ENCODE peak calls at places on chromosome 15, in ten cellular contexts. L is heart right ventricle, B is right lobe of liver, M is upper lobe of right lung, P is psoas muscle, Y is pancreas, R is GM12878, T is heart left ventricle, K is Panc1, O is lower lobe of right lung. X is an unnamed sample. For H3K4me1, the result is how much of the 10 kb centered on the place peaks cover.

GRCh38 chr15:33700695-33701303 is 267.5 kb upstream of the CHRM5 start:
- ATAC-seq in L (peak), B (peak), M (peak), P (peak), Y (peak), R (peak), T (peak), K (peak), O (peak), X (peak)

GRCh38 chr15:50675524-50676144 is 11.0 kb downstream of the TRPM7 start:
- ATAC-seq in L (no peak), B (peak), M (no peak), P (no peak), Y (no peak), R (peak), T (no peak), K (no peak), O (no peak), X (no peak)

GRCh38 chr15:67066041-67067021 is 929 bp downstream of the SMAD3 start:
- ATAC-seq in L (peak), B (no peak), M (no peak), P (no peak), Y (no peak), R (peak), T (no peak), K (peak), O (peak), X (no peak)

GRCh38 chr15:96330064-96330449 is 443 bp upstream of the NR2F2 start:
- ATAC-seq in L (peak), B (peak), M (no peak), P (no peak), Y (peak), R (peak), T (no peak), K (peak), O (no peak), X (peak)

GRCh38 chr15:90035095-90035834 is 34.1 kb downstream of the ZNF710 start:
- ATAC-seq in L (peak), B (peak), M (peak), P (peak), Y (peak), R (no peak), T (peak), K (peak), O (peak), X (peak)

GRCh38 chr15:99106417-99107220 is 1.7 kb downstream of the SYNM start:
- ATAC-seq in L (peak), B (no peak), M (no peak), P (peak), Y (peak), R (no peak), T (peak), K (no peak), O (no peak), X (peak)

GRCh38 chr15:93180656-93181055 is 91.6 kb upstream of the RGMA start:
- ATAC-seq in L (no peak), B (no peak), M (no peak), P (no peak), Y (no peak), R (no peak), T (no peak), K (peak), O (no peak), X (no peak)

GRCh38 chr15:28960979-28961378 is 75.2 kb downstream of the APBA2 start:
- ATAC-seq in L (no peak), B (no peak), M (no peak), P (no peak), Y (no peak), R (no peak), T (no peak), K (peak), O (no peak), X (no peak)

GRCh38 chr15:92595506-92596337 is 59.9 kb downstream of the FAM174B start:
- ATAC-seq in L (peak), B (no peak), M (no peak), P (peak), Y (no peak), R (no peak), T (peak), K (no peak), O (no peak), X (no peak)

GRCh38 chr15:66633346-66633745 is 67.5 kb upstream of the LCTL start:
- ATAC-seq in L (no peak), B (no peak), M (peak), P (no peak), Y (no peak), R (no peak), T (no peak), K (peak), O (no peak), X (no peak)

GRCh38 chr15:39199076-39199475 is 381.8 kb upstream of the THBS1 start:
- ATAC-seq in L (peak), B (no peak), M (no peak), P (no peak), Y (peak), R (no peak), T (peak), K (no peak), O (no peak), X (no peak)

GRCh38 chr15:100216177-100216576 is 125.6 kb downstream of the ADAMTS17 start:
- ATAC-seq in L (peak), B (peak), M (no peak), P (peak), Y (peak), R (no peak), T (peak), K (no peak), O (no peak), X (peak)

GRCh38 chr15:45785897-45786296 is 151.1 kb downstream of the SQOR start:
- ATAC-seq in L (no peak), B (no peak), M (no peak), P (no peak), Y (no peak), R (no peak), T (no peak), K (no peak), O (no peak), X (no peak)

GRCh38 chr15:45795487-45796069 is 160.7 kb downstream of the SQOR start:
- ATAC-seq in L (peak), B (peak), M (peak), P (peak), Y (peak), R (peak), T (peak), K (peak), O (peak), X (no peak)

GRCh38 chr15:45794304-45794703 is 159.5 kb downstream of the SQOR start:
- ATAC-seq in L (no peak), B (no peak), M (no peak), P (no peak), Y (no peak), R (no peak), T (no peak), K (no peak), O (no peak), X (no peak)

GRCh38 chr15:45794768-45795486 is 160.1 kb downstream of the SQOR start:
- ATAC-seq in L (no peak), B (peak), M (no peak), P (no peak), Y (no peak), R (no peak), T (no peak), K (no peak), O (no peak), X (no peak)

GRCh38 chr15:45790325-45790943 is 155.6 kb downstream of the SQOR start:
- ATAC-seq in L (peak), B (peak), M (peak), P (no peak), Y (no peak), R (peak), T (peak), K (peak), O (no peak), X (no peak)
- TF ChIP-seq CTCF in L (no peak), B (peak), M (peak), P (peak), Y (peak), R (peak), T (peak), K (peak), O (peak), X (peak)

DNA sequence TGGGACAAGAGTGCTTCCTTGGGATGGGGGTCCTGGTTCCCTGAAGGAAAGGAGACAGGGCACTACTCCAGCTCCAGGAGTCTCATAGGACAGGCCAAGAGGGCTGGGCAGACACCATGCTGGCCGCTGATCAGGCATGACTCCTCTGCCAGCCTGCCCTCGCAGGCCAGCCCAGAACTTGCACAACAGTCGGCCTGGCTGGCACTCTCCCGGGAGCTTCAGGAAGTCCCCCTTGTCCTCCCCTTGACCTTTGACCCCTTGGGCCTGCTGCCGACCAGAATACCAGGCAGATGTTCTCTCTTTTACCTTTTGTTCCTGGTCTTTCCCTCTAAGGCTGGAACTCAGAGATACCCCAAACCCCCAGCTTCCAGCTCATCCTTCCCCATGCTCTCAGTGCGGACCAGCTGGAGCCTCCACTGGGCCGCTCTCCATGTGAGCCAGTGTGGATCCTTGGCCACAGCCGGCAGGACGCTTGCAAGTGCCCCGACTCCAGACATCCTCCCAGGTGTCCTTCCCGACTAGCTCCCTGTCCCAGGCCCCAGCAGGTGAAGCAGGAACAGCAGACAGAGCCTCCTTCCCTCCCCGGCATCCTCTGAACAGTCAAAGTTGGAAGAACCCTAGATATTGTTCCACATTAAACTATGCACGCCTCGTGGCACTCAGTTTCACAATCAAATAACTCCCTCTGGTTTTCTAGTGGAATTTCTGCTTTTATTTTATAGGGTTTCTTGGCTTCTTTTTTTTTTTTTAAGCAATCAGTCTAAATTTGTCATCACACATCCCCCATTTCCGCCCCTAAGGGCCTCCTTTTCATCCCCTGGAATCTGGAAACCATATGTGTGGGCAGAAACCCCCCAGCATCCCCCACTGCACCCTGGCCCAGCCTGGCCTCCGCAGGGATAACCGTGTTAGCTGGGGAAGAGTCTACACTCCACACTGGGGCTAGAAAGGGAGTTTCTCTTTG is 15.7 kb downstream of the VPS18 start:
- ATAC-seq in L (no peak), B (peak), M (peak), P (peak), Y (no peak), R (no peak), T (no peak), K (no peak), O (no peak), X (no peak)
- H3K4me1 ChIP-seq in L (under half), B (half or more), M (under half), P (under half), Y (under half), R (under half), T (under half), K (under half), O (half or more), X (under half)

GRCh38 chr15:75089781-75090734 is 66.7 kb downstream of the PPCDC start:
- ATAC-seq in L (peak), B (peak), M (peak), P (peak), Y (no peak), R (no peak), T (peak), K (no peak), O (peak), X (peak)
- H3K27ac ChIP-seq in L (peak), B (no peak), M (peak), P (peak), Y (no peak), R (no peak), T (peak), K (no peak), O (peak), X (no peak)

GRCh38 chr15:64008177-64008576 is 38.1 kb downstream of the DAPK2 start:
- ATAC-seq in L (no peak), B (no peak), M (no peak), P (no peak), Y (no peak), R (no peak), T (no peak), K (no peak), O (no peak), X (no peak)

GRCh38 chr15:64013179-64014043 is 32.9 kb downstream of the DAPK2 start:
- ATAC-seq in L (no peak), B (no peak), M (peak), P (no peak), Y (no peak), R (no peak), T (no peak), K (no peak), O (peak), X (no peak)

GRCh38 chr15:64009798-64010241 is 36.5 kb downstream of the DAPK2 start:
- ATAC-seq in L (no peak), B (no peak), M (no peak), P (peak), Y (no peak), R (peak), T (no peak), K (no peak), O (peak), X (no peak)

GRCh38 chr15:64009241-64009640 is 37.0 kb downstream of the DAPK2 start:
- ATAC-seq in L (peak), B (no peak), M (no peak), P (peak), Y (no peak), R (peak), T (peak), K (no peak), O (no peak), X (no peak)

DNA sequence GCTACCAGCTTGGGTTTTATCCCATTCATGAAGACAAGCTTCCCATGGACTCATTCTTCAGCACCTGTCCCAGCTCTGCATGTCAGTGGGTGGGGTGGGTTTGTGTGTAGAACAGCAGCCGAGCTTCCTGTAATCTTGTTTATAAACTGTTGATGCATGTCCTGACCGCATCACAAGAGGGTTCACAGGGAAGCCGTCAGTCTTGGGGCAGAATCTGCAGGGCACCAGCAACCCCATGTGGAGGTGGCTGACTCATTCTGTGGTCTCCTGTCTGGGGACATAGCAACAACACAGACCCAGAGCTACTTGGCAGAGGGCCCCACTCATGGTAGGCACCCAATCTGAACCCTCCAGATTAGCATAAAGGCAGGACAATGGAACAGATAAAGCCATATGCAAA is 35.6 kb downstream of the DAPK2 start:
- ATAC-seq in L (peak), B (peak), M (peak), P (peak), Y (peak), R (peak), T (peak), K (no peak), O (peak), X (no peak)
- TF ChIP-seq CTCF in L (no peak), B (no peak), M (no peak), P (no peak), Y (no peak), R (peak), T (no peak), K (no peak), O (no peak), X (no peak)

X was measured in gastroesophageal sphincter.